ENCODE peak calls at places on chromosomes 6 and 20, in eight cellular contexts. One of them, this sample, is unnamed.

GRCh38 chr20:6576721-6577120 is 190.8 kb upstream of the BMP2 start:
- DNase-seq in left colon: no peak
- DNase-seq in AG10803: peak; percentile 38
- DNase-seq in NCI-H345: no peak
- DNase-seq in T-helper 22 cell: no peak
- DNase-seq in amniotic epithelial cell: peak; percentile 32
- DNase-seq in non-pigmented ciliary epithelial cell: no peak
- DNase-seq in activated T-cell treated with anti-CD3 and anti-CD28 coated beads for 4 hours: no peak
- DNase-seq in this sample: no peak

GRCh38 chr6:113328886-113329381 is 528.2 kb upstream of the MARCKS start:
- DNase-seq in left colon: no peak
- DNase-seq in AG10803: peak; percentile 63
- DNase-seq in NCI-H345: no peak
- DNase-seq in activated T-cell treated with anti-CD3 and anti-CD28 coated beads for 4 hours: no peak
- DNase-seq in non-pigmented ciliary epithelial cell: peak; percentile 71
- DNase-seq in amniotic epithelial cell: peak; percentile 52
- DNase-seq in T-helper 22 cell: no peak
- DNase-seq in this sample: no peak

GRCh38 chr6:72950114-72950860 is 275.0 kb downstream of the KHDC1L start:
- DNase-seq in NCI-H345: no peak
- DNase-seq in AG10803: peak; percentile 86
- DNase-seq in T-helper 22 cell: no peak
- DNase-seq in left colon: no peak
- DNase-seq in activated T-cell treated with anti-CD3 and anti-CD28 coated beads for 4 hours: no peak
- DNase-seq in non-pigmented ciliary epithelial cell: peak; percentile 73
- DNase-seq in amniotic epithelial cell: peak; percentile 94
- DNase-seq in this sample: peak; percentile 52

GRCh38 chr6:106527979-106528378 is 101.3 kb downstream of the RTN4IP1 start:
- DNase-seq in left colon: no peak
- DNase-seq in amniotic epithelial cell: peak; percentile 97
- DNase-seq in activated T-cell treated with anti-CD3 and anti-CD28 coated beads for 4 hours: no peak
- DNase-seq in NCI-H345: no peak
- DNase-seq in AG10803: peak; percentile 99
- DNase-seq in T-helper 22 cell: no peak
- DNase-seq in non-pigmented ciliary epithelial cell: peak; percentile 84
- DNase-seq in this sample: peak; percentile 68

GRCh38 chr6:46850781-46851180 is 57.6 kb downstream of the MEP1A start:
- DNase-seq in left colon: no peak
- DNase-seq in AG10803: peak; percentile 62
- DNase-seq in amniotic epithelial cell: peak; percentile 9
- DNase-seq in activated T-cell treated with anti-CD3 and anti-CD28 coated beads for 4 hours: no peak
- DNase-seq in T-helper 22 cell: no peak
- DNase-seq in non-pigmented ciliary epithelial cell: no peak
- DNase-seq in NCI-H345: no peak
- DNase-seq in this sample: no peak

GRCh38 chr6:22906091-22906549 is 336.8 kb downstream of the HDGFL1 start:
- DNase-seq in T-helper 22 cell: no peak
- DNase-seq in activated T-cell treated with anti-CD3 and anti-CD28 coated beads for 4 hours: no peak
- DNase-seq in left colon: no peak
- DNase-seq in non-pigmented ciliary epithelial cell: no peak
- DNase-seq in AG10803: peak; percentile 54
- DNase-seq in amniotic epithelial cell: peak; percentile 66
- DNase-seq in NCI-H345: no peak
- DNase-seq in this sample: peak; percentile 37

GRCh38 chr20:50491926-50492634 is 18.1 kb upstream of the PTPN1 start:
- DNase-seq in left colon: peak; percentile 53
- DNase-seq in non-pigmented ciliary epithelial cell: peak; percentile 50
- DNase-seq in AG10803: no peak
- DNase-seq in amniotic epithelial cell: peak; percentile 94
- DNase-seq in T-helper 22 cell: no peak
- DNase-seq in activated T-cell treated with anti-CD3 and anti-CD28 coated beads for 4 hours: no peak
- DNase-seq in NCI-H345: peak; percentile 45
- DNase-seq in this sample: no peak

GRCh38 chr6:134175532-134176282 is 123.3 kb upstream of the SLC2A12 start:
- DNase-seq in activated T-cell treated with anti-CD3 and anti-CD28 coated beads for 4 hours: no peak
- DNase-seq in NCI-H345: no peak
- DNase-seq in amniotic epithelial cell: peak; percentile 79
- DNase-seq in T-helper 22 cell: peak; percentile 26
- DNase-seq in AG10803: peak; percentile 71
- DNase-seq in left colon: peak; percentile 54
- DNase-seq in non-pigmented ciliary epithelial cell: no peak
- DNase-seq in this sample: no peak

GRCh38 chr6:142913511-142914047 is 31.4 kb downstream of the HIVEP2 start:
- DNase-seq in left colon: no peak
- DNase-seq in NCI-H345: no peak
- DNase-seq in activated T-cell treated with anti-CD3 and anti-CD28 coated beads for 4 hours: peak; percentile 49
- DNase-seq in amniotic epithelial cell: no peak
- DNase-seq in AG10803: no peak
- DNase-seq in non-pigmented ciliary epithelial cell: no peak
- DNase-seq in T-helper 22 cell: peak; percentile 53
- DNase-seq in this sample: no peak

GRCh38 chr20:24382775-24383174 is 86.7 kb upstream of the SYNDIG1 start:
- DNase-seq in amniotic epithelial cell: no peak
- DNase-seq in activated T-cell treated with anti-CD3 and anti-CD28 coated beads for 4 hours: no peak
- DNase-seq in AG10803: no peak
- DNase-seq in NCI-H345: peak; percentile 96
- DNase-seq in non-pigmented ciliary epithelial cell: no peak
- DNase-seq in left colon: no peak
- DNase-seq in T-helper 22 cell: no peak
- DNase-seq in this sample: no peak

GRCh38 chr6:168603234-168603633 is 162.2 kb downstream of the SMOC2 start:
- DNase-seq in amniotic epithelial cell: no peak
- DNase-seq in AG10803: no peak
- DNase-seq in activated T-cell treated with anti-CD3 and anti-CD28 coated beads for 4 hours: no peak
- DNase-seq in T-helper 22 cell: no peak
- DNase-seq in NCI-H345: no peak
- DNase-seq in non-pigmented ciliary epithelial cell: no peak
- DNase-seq in left colon: no peak
- DNase-seq in this sample: no peak